ENCODE peak calls at places on chromosomes 6 and 20, in six cellular contexts. F is esophagus squamous epithelium, J is HepG2, A is A549, C is gastrocnemius medialis, M is uterus. S is an unnamed sample.

GRCh38 chr6:111765681-111766523 is 107.3 kb downstream of the FYN start:
- DNase-seq in M (no peak), A (no peak), F (no peak), C (no peak), J (no peak), S (no peak)

GRCh38 chr6:52337633-52338290 is 24.2 kb upstream of the PAQR8 start:
- DNase-seq in C (no peak), M (no peak), F (no peak), A (no peak), J (no peak), S (no peak)

GRCh38 chr6:25404693-25405169 is 125.6 kb downstream of the CARMIL1 start:
- DNase-seq in F (no peak), J (no peak), C (no peak), M (no peak), A (no peak), S (no peak)

GRCh38 chr6:54282186-54282585 is 26.1 kb upstream of the TINAG start:
- DNase-seq in J (no peak), M (no peak), C (no peak), A (peak), F (no peak), S (no peak)

GRCh38 chr6:22323848-22324247 is 27.0 kb upstream of the PRL start:
- DNase-seq in M (no peak), F (no peak), C (no peak), J (no peak), A (no peak), S (no peak)

GRCh38 chr6:139722540-139722939 is 348.1 kb upstream of the CITED2 start:
- DNase-seq in C (no peak), M (no peak), F (no peak), A (no peak), J (no peak), S (no peak)

GRCh38 chr6:170434821-170435155 is 118.3 kb downstream of the PSMB1 start:
- DNase-seq in C (no peak), F (no peak), A (no peak), J (no peak), M (no peak), S (no peak)

GRCh38 chr6:2432258-2432657 is 186.9 kb upstream of the GMDS start:
- DNase-seq in F (no peak), A (peak), M (no peak), J (no peak), C (no peak), S (no peak)

GRCh38 chr20:58228484-58229197 is at the start of gene ANKRD60:
- DNase-seq in F (no peak), A (no peak), M (peak), J (no peak), C (no peak), S (no peak)

GRCh38 chr20:1341561-1342265 is 12.8 kb upstream of the SDCBP2 start:
- DNase-seq in F (no peak), A (no peak), J (no peak), M (no peak), C (no peak), S (no peak)

GRCh38 chr20:31853481-31853880 is 8.1 kb upstream of the FOXS1 start:
- DNase-seq in A (no peak), F (no peak), C (no peak), J (no peak), M (no peak), S (no peak)

GRCh38 chr6:4351857-4352669 is 216.7 kb upstream of the ECI2 start:
- DNase-seq in A (peak), F (no peak), C (peak), M (peak), J (no peak), S (peak)

GRCh38 chr6:108581237-108581931 is 20.7 kb downstream of the FOXO3 start:
- DNase-seq in J (no peak), A (no peak), C (peak), F (no peak), M (peak), S (peak)

GRCh38 chr6:88869263-88870023 is 94.0 kb downstream of the RNGTT start:
- DNase-seq in J (no peak), M (no peak), C (no peak), F (no peak), A (no peak), S (no peak)

GRCh38 chr6:20168668-20169633 is 43.3 kb downstream of the MBOAT1 start:
- DNase-seq in M (peak), F (no peak), C (peak), J (no peak), A (no peak), S (no peak)

GRCh38 chr6:14876778-14877613 is 368.9 kb upstream of the JARID2 start:
- DNase-seq in F (no peak), C (peak), J (no peak), A (peak), M (no peak), S (no peak)

GRCh38 chr6:21199246-21199645 is 394.3 kb upstream of the SOX4 start:
- DNase-seq in A (no peak), C (no peak), F (no peak), J (no peak), M (no peak), S (no peak)

GRCh38 chr6:21201673-21202430 is 391.7 kb upstream of the SOX4 start:
- DNase-seq in J (no peak), A (no peak), F (no peak), M (no peak), C (no peak), S (no peak)

GRCh38 chr6:21200056-21200870 is 393.3 kb upstream of the SOX4 start:
- DNase-seq in C (no peak), A (no peak), J (peak), M (no peak), F (no peak), S (no peak)

GRCh38 chr6:21201181-21201580 is 392.4 kb upstream of the SOX4 start:
- DNase-seq in J (no peak), A (no peak), C (no peak), M (no peak), F (no peak), S (no peak)

GRCh38 chr6:21198032-21198640 is 395.4 kb upstream of the SOX4 start:
- DNase-seq in F (no peak), M (no peak), A (no peak), J (no peak), C (no peak), S (no peak)
- H3K27ac ChIP-seq in F (no peak), M (no peak), A (no peak), J (no peak), C (no peak), S (no peak)

GRCh38 chr20:50312682-50313187 is 122.1 kb downstream of the CEBPB start:
- DNase-seq in C (peak), F (no peak), M (peak), A (peak), J (no peak), S (peak)
- TF ChIP-seq POLR2A in C (no peak), F (no peak), M (no peak), A (no peak), J (no peak), S (no peak)

DNA sequence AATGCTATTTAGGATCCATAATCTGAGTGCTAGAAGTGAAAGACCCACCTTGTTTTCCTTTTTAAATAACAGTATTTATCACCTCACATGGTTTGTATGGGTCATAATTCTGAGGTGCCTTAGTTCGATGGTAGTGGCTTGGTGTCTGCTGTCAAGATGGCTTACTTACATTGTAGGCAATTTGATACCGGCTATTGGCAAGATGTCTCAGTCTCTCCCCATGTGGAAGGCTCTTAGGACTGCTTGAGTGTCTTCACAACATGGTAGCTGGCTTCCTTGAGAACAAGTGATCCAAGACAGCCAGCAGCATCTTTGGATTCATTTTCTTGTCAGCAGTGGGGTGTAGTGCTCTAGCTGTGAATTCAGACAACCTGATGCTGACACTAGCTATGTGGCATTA is 70.1 kb downstream of the CBFA2T2 start:
- DNase-seq in J (no peak), M (no peak), F (no peak), C (no peak), A (no peak), S (no peak)
- H3K4me3 ChIP-seq in J (no peak), M (no peak), F (no peak), C (no peak), A (no peak), S (no peak)

GRCh38 chr20:25706793-25707192 is 10.1 kb upstream of the ZNF337 start:
- DNase-seq in J (no peak), F (no peak), M (no peak), A (no peak), C (no peak), S (no peak)
- H3K27ac ChIP-seq in J (no peak), F (no peak), M (no peak), A (no peak), C (no peak), S (no peak)